ENCODE peak calls at places on chromosomes 13 and 19, in ten cellular contexts. N, Q, O, T, M, Y, H, E, P and Z are unnamed samples.

GRCh38 chr13:106533101-106533939 is 2.1 kb downstream of the EFNB2 start:
- DNase-seq in T (peak), H (no peak), O (peak), E (peak), Q (no peak), P (peak), M (peak), N (peak), Y (peak), Z (no peak)

GRCh38 chr13:106318941-106319411 is 216.5 kb downstream of the EFNB2 start:
- DNase-seq in T (peak), O (peak), E (no peak), M (no peak), Q (no peak), N (no peak), H (peak), Y (no peak), P (no peak), Z (peak)

GRCh38 chr13:103315701-103316100 is 249.5 kb upstream of the SLC10A2 start:
- DNase-seq in Q (no peak), P (no peak), T (no peak), H (no peak), N (no peak), E (no peak), O (no peak), M (no peak), Y (no peak), Z (no peak)

GRCh38 chr13:90365130-90365529 is 982.4 kb upstream of the MIR17HG start:
- DNase-seq in N (no peak), H (no peak), P (no peak), E (no peak), Y (no peak), Q (no peak), M (no peak), O (peak), T (peak), Z (peak)

GRCh38 chr13:74465279-74465678 is 331.1 kb upstream of the KLF12 start:
- DNase-seq in E (no peak), N (no peak), T (no peak), Q (no peak), M (no peak), P (no peak), H (no peak), O (no peak), Y (peak), Z (no peak)

GRCh38 chr19:54937926-54938325 is 9.4 kb downstream of the NLRP7 start:
- DNase-seq in O (no peak), T (no peak), M (no peak), H (no peak), Q (no peak), P (peak), Y (no peak), E (no peak), N (no peak), Z (no peak)

GRCh38 chr13:32824061-32824460 is 192.2 kb upstream of the KL start:
- DNase-seq in T (no peak), E (no peak), Q (no peak), O (no peak), P (no peak), N (no peak), M (no peak), H (no peak), Y (no peak), Z (no peak)

GRCh38 chr13:94218537-94218936 is 260.9 kb downstream of the DCT start:
- DNase-seq in M (no peak), Q (no peak), E (no peak), H (no peak), O (no peak), Y (no peak), P (no peak), T (no peak), N (no peak), Z (no peak)

GRCh38 chr19:35261356-35262100 is 7.2 kb upstream of the USF2 start:
- DNase-seq in M (peak), O (no peak), H (no peak), N (no peak), T (no peak), P (no peak), Y (no peak), E (no peak), Q (no peak), Z (no peak)

GRCh38 chr13:111967572-111968201 is 99.3 kb upstream of the SOX1 start:
- DNase-seq in Q (no peak), T (no peak), M (no peak), E (no peak), O (no peak), Y (no peak), N (no peak), P (no peak), H (no peak), Z (no peak)

GRCh38 chr19:41945135-41945766 is 13.9 kb downstream of the RABAC1 start:
- DNase-seq in H (no peak), Q (peak), Y (no peak), E (no peak), M (no peak), T (no peak), N (no peak), O (no peak), P (peak), Z (no peak)

GRCh38 chr19:24074720-24075119 is 12.3 kb upstream of the ZNF254 start:
- DNase-seq in P (no peak), H (no peak), T (peak), M (no peak), Y (no peak), O (peak), E (no peak), Q (no peak), N (no peak), Z (no peak)

GRCh38 chr13:114235697-114236096 is 1.0 kb downstream of the CDC16 start:
- DNase-seq in Y (no peak), O (peak), M (no peak), E (no peak), P (no peak), Q (no peak), N (no peak), H (no peak), T (no peak), Z (no peak)

GRCh38 chr19:52601025-52601973 is 31.2 kb downstream of the ZNF701 start:
- DNase-seq in T (peak), E (peak), H (peak), Q (peak), N (peak), Y (peak), O (peak), P (peak), M (peak), Z (peak)

GRCh38 chr13:49409008-49409407 is 34.9 kb downstream of the CAB39L start:
- DNase-seq in N (no peak), P (no peak), Q (no peak), Y (no peak), T (no peak), O (no peak), M (no peak), E (no peak), H (no peak), Z (no peak)

GRCh38 chr19:18543814-18544475 is 572 bp upstream of the FKBP8 start:
- DNase-seq in Y (peak), T (peak), Q (peak), O (peak), P (peak), H (no peak), N (peak), E (peak), M (no peak), Z (no peak)

GRCh38 chr13:21518617-21519144 is 59.6 kb upstream of the ZDHHC20 start:
- DNase-seq in M (no peak), T (no peak), N (no peak), H (no peak), Q (no peak), O (no peak), E (no peak), P (no peak), Y (no peak), Z (no peak)

GRCh38 chr13:107258599-107259187 is 690.8 kb upstream of the ARGLU1 start:
- DNase-seq in Q (no peak), H (no peak), P (no peak), Y (no peak), E (no peak), T (no peak), N (no peak), M (no peak), O (peak), Z (no peak)

GRCh38 chr19:45650722-45651121 is 11.5 kb upstream of the EML2 start:
- DNase-seq in Y (no peak), N (no peak), M (no peak), P (no peak), O (no peak), H (no peak), T (no peak), Q (no peak), E (no peak), Z (no peak)

GRCh38 chr13:109192306-109192705 is 562.9 kb downstream of the MYO16 start:
- DNase-seq in O (no peak), P (no peak), H (no peak), E (no peak), N (no peak), T (no peak), Q (no peak), Y (no peak), M (no peak), Z (no peak)

GRCh38 chr13:111210488-111210887 is 95.4 kb downstream of the ARHGEF7 start:
- DNase-seq in Y (peak), P (no peak), O (peak), M (no peak), H (peak), Q (no peak), E (no peak), N (no peak), T (peak), Z (peak)

GRCh38 chr13:40275155-40275554 is 391.3 kb downstream of the FOXO1 start:
- DNase-seq in M (no peak), Q (no peak), N (no peak), T (no peak), Y (no peak), O (no peak), P (no peak), H (no peak), E (no peak), Z (no peak)

GRCh38 chr13:46492946-46493345 is 60.0 kb upstream of the LRCH1 start:
- DNase-seq in T (peak), O (peak), H (no peak), N (peak), Y (no peak), M (no peak), P (no peak), E (peak), Q (no peak), Z (no peak)

GRCh38 chr13:21538280-21538679 is 65.7 kb downstream of the MICU2 start:
- DNase-seq in T (no peak), Q (no peak), O (no peak), Y (no peak), M (no peak), P (no peak), H (no peak), E (peak), N (no peak), Z (no peak)

GRCh38 chr13:101757446-101758039 is 305.1 kb downstream of the ITGBL1 start:
- DNase-seq in O (peak), N (no peak), E (peak), T (peak), Y (no peak), P (no peak), H (peak), M (no peak), Q (no peak), Z (peak)

GRCh38 chr13:79496188-79496587 is 15.2 kb downstream of the NDFIP2 start:
- DNase-seq in M (no peak), Q (no peak), H (no peak), Y (no peak), E (no peak), O (no peak), P (no peak), T (no peak), N (no peak), Z (no peak)

GRCh38 chr19:2329528-2329927 is 1.0 kb downstream of the SPPL2B start:
- DNase-seq in N (no peak), H (no peak), T (no peak), M (no peak), E (no peak), O (peak), Y (no peak), P (no peak), Q (no peak), Z (no peak)

GRCh38 chr13:52091473-52091872 is 37.4 kb downstream of the NEK5 start:
- DNase-seq in P (no peak), Q (no peak), Y (no peak), M (no peak), H (no peak), T (no peak), O (no peak), N (no peak), E (no peak), Z (no peak)

GRCh38 chr13:66528903-66529576 is 701.1 kb downstream of the PCDH9 start:
- DNase-seq in M (no peak), O (no peak), Y (no peak), E (no peak), T (no peak), H (no peak), Q (no peak), N (no peak), P (no peak), Z (no peak)

GRCh38 chr13:113159701-113160100 is 1.3 kb downstream of the PROZ start:
- DNase-seq in H (no peak), Q (no peak), O (no peak), M (no peak), Y (no peak), E (no peak), N (no peak), T (no peak), P (no peak), Z (no peak)

GRCh38 chr13:43529796-43530195 is 257.0 kb downstream of the ENOX1 start:
- DNase-seq in P (no peak), Q (no peak), N (no peak), H (no peak), Y (no peak), M (no peak), E (no peak), T (no peak), O (no peak), Z (no peak)

GRCh38 chr13:52599037-52599852 is 43.0 kb upstream of the HNRNPA1L2 start:
- DNase-seq in H (no peak), P (no peak), N (no peak), O (peak), T (peak), Q (no peak), Y (no peak), E (no peak), M (no peak), Z (no peak)

GRCh38 chr13:112892759-112893569 is 76.0 kb upstream of the MCF2L start:
- DNase-seq in T (no peak), N (peak), Y (no peak), H (no peak), Q (no peak), M (peak), E (no peak), O (no peak), P (no peak), Z (no peak)

GRCh38 chr13:48070942-48071341 is 24.0 kb downstream of the MED4 start:
- DNase-seq in P (no peak), E (no peak), Q (no peak), H (no peak), M (no peak), T (no peak), Y (no peak), O (no peak), N (no peak), Z (no peak)

GRCh38 chr19:30224689-30225606 is 147.2 kb upstream of the ZNF536 start:
- DNase-seq in N (no peak), Q (no peak), E (no peak), M (no peak), T (no peak), H (no peak), Y (peak), P (no peak), O (peak), Z (no peak)

GRCh38 chr13:99237981-99238662 is 20.1 kb downstream of the GPR18 start:
- DNase-seq in P (no peak), E (no peak), M (no peak), Y (no peak), Q (no peak), H (no peak), T (no peak), N (no peak), O (no peak), Z (no peak)

GRCh38 chr19:30666301-30666803 is 294.2 kb downstream of the ZNF536 start:
- DNase-seq in N (peak), P (no peak), E (peak), H (no peak), Q (no peak), O (peak), Y (peak), M (peak), T (peak), Z (no peak)

DNA sequence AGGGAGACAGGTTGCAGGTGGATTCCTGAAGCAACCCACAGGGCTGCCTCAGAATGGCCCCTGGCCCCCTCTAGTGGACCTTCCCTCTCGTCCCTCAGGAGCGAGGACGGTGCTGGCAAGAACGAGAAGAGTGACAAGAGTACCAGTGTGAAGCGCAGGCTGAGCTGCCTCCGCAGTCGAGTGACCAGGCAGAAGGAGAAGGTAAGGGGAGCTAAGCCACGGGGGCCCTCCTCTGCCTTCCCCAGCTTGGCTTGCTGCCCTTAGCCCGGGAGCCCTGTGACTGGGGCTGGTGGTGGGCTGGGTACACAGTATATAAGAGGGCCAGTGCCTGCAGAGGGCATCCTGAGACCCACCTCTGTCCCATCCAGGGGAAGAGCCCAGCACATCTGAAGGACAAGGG is 34.0 kb downstream of the ARHGEF18 start:
- DNase-seq in P (no peak), H (no peak), M (no peak), Q (no peak), N (no peak), O (no peak), E (no peak), T (no peak), Y (no peak), Z (no peak)
- H3K4me3 ChIP-seq in P (no peak), H (no peak), M (no peak), Q (no peak), N (no peak), O (no peak), E (no peak), T (no peak), Y (no peak), Z (no peak)

GRCh38 chr13:27822258-27822872 is 30.1 kb downstream of the GSX1 start:
- DNase-seq in H (no peak), E (no peak), M (no peak), P (no peak), O (no peak), Y (no peak), T (peak), Q (no peak), N (no peak), Z (no peak)
- H3K4me3 ChIP-seq in H (no peak), E (no peak), M (no peak), P (no peak), O (no peak), Y (no peak), T (no peak), Q (no peak), N (no peak), Z (no peak)

GRCh38 chr19:10295305-10295846 is 5.6 kb downstream of the ICAM5 start:
- DNase-seq in Q (peak), P (peak), M (no peak), E (peak), H (no peak), O (no peak), Y (no peak), T (no peak), N (no peak), Z (no peak)
- H3K4me3 ChIP-seq in Q (peak), P (peak), M (peak), E (no peak), H (no peak), O (no peak), Y (no peak), T (no peak), N (no peak), Z (no peak)

GRCh38 chr19:51019544-51019925 is at the start of gene KLK10:
- DNase-seq in T (no peak), Q (no peak), P (no peak), H (no peak), Y (no peak), N (no peak), O (no peak), E (no peak), M (no peak), Z (no peak)
- H3K4me3 ChIP-seq in T (no peak), Q (no peak), P (no peak), H (no peak), Y (no peak), N (no peak), O (no peak), E (peak), M (peak), Z (no peak)

DNA sequence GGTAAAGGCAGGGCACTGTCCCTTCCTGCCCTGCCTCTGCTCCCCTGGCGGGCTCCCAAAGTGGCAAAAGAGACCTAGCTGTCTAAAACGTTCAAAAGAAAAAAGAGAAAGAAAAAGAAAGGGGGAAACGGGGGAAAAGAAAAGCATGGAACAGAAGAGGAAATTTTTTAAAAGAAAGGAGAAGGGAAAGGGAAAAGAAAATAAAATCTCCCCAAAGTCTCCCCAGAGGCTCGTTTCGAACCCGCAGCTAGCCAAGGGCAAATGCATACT is 37.0 kb upstream of the FLT1 start:
- DNase-seq in M (no peak), T (no peak), N (no peak), H (no peak), Q (no peak), Y (no peak), E (no peak), P (no peak), O (no peak), Z (no peak)
- H3K4me3 ChIP-seq in M (peak), T (peak), N (no peak), H (peak), Q (no peak), Y (no peak), E (peak), P (peak), O (peak), Z (peak)

GRCh38 chr19:13034636-13035035 is 39.4 kb downstream of the NFIX start:
- DNase-seq in Q (no peak), E (no peak), N (no peak), O (no peak), Y (no peak), H (no peak), P (no peak), T (peak), M (no peak), Z (no peak)

GRCh38 chr19:13037718-13038117 is 42.4 kb downstream of the NFIX start:
- DNase-seq in O (no peak), N (no peak), P (no peak), T (no peak), E (no peak), H (no peak), Y (no peak), Q (no peak), M (no peak), Z (no peak)

GRCh38 chr19:13035820-13036365 is 40.6 kb downstream of the NFIX start:
- DNase-seq in E (no peak), Y (no peak), H (no peak), M (no peak), Q (no peak), O (no peak), N (no peak), P (no peak), T (no peak), Z (no peak)

GRCh38 chr19:13037161-13037560 is 41.9 kb downstream of the NFIX start:
- DNase-seq in N (no peak), Y (peak), M (no peak), Q (no peak), H (no peak), O (peak), T (peak), P (no peak), E (no peak), Z (no peak)

GRCh38 chr19:13036366-13036976 is 41.2 kb downstream of the NFIX start:
- DNase-seq in M (no peak), Y (peak), O (peak), Q (no peak), H (no peak), E (no peak), P (no peak), N (peak), T (peak), Z (no peak)
- H3K4me3 ChIP-seq in M (no peak), Y (no peak), O (peak), Q (no peak), H (no peak), E (no peak), P (no peak), N (no peak), T (no peak), Z (no peak)

GRCh38 chr13:92989301-92989700 is 237.3 kb upstream of the GPC6 start:
- DNase-seq in O (no peak), H (no peak), Y (no peak), M (no peak), E (no peak), T (no peak), P (no peak), Q (no peak), N (no peak), Z (no peak)
- H3K4me3 ChIP-seq in O (no peak), H (no peak), Y (no peak), M (no peak), E (no peak), T (no peak), P (no peak), Q (no peak), N (no peak), Z (no peak)

GRCh38 chr19:33226550-33227241 is 1.0 kb upstream of the SLC7A10 start:
- DNase-seq in M (no peak), Y (no peak), N (no peak), O (no peak), Q (no peak), T (no peak), P (no peak), H (no peak), E (no peak), Z (no peak)
- H3K4me3 ChIP-seq in M (peak), Y (no peak), N (no peak), O (no peak), Q (peak), T (no peak), P (no peak), H (no peak), E (no peak), Z (no peak)